ENCODE peak calls at places on chromosomes 7 and 10, in seven cellular contexts. D is sigmoid colon, W is SK-N-SH, C is ovary, V is stomach, M is H1, O is HepG2. R is an unnamed sample. For H3K36me3, the result is how much of the 10 kb centered on the place peaks cover.

GRCh38 chr10:71431945-71432905 is 35.5 kb downstream of the CDH23 start:
- DNase-seq in M (no peak), C (no peak), D (no peak), O (no peak), V (peak), W (peak), R (no peak)

GRCh38 chr7:17844022-17844421 is 96.3 kb downstream of the SNX13 start:
- DNase-seq in O (no peak), W (no peak), V (no peak), C (no peak), D (no peak), M (no peak), R (no peak)

GRCh38 chr10:86160890-86161585 is 205.6 kb downstream of the GRID1 start:
- DNase-seq in D (peak), M (no peak), V (no peak), C (no peak), O (no peak), W (no peak), R (no peak)

GRCh38 chr10:6399241-6399701 is 180.8 kb downstream of the PRKCQ start:
- DNase-seq in O (no peak), M (no peak), W (no peak), C (no peak), V (no peak), D (no peak), R (no peak)

GRCh38 chr7:158743219-158743618 is 38.6 kb upstream of the NCAPG2 start:
- DNase-seq in C (no peak), D (no peak), O (no peak), W (no peak), M (no peak), V (no peak), R (no peak)

GRCh38 chr7:156751319-156751718 is 110.7 kb downstream of the RNF32 start:
- DNase-seq in O (no peak), D (no peak), M (no peak), C (no peak), W (no peak), V (no peak), R (no peak)

GRCh38 chr7:29297194-29297890 is 102.8 kb downstream of the CHN2 start:
- DNase-seq in W (no peak), M (no peak), D (no peak), O (no peak), V (no peak), C (no peak), R (no peak)

GRCh38 chr10:113302062-113302461 is 250.8 kb upstream of the HABP2 start:
- DNase-seq in D (no peak), O (no peak), C (no peak), V (no peak), M (no peak), W (no peak), R (no peak)

GRCh38 chr10:49139866-49140195 is 6.0 kb upstream of the FAM170B start:
- DNase-seq in C (peak), W (no peak), M (no peak), V (no peak), O (no peak), D (no peak), R (no peak)

GRCh38 chr10:108591417-108591816 is 1331.9 kb downstream of the XPNPEP1 start:
- DNase-seq in D (no peak), W (no peak), M (no peak), O (no peak), C (no peak), V (no peak), R (no peak)

GRCh38 chr7:138358850-138359341 is 101.2 kb upstream of the TRIM24 start:
- DNase-seq in W (no peak), V (no peak), C (no peak), O (no peak), M (no peak), D (no peak), R (no peak)

GRCh38 chr7:138363721-138364120 is 96.3 kb upstream of the TRIM24 start:
- DNase-seq in C (no peak), W (no peak), M (no peak), V (no peak), D (no peak), O (no peak), R (no peak)

GRCh38 chr7:138354066-138354465 is 106.0 kb upstream of the TRIM24 start:
- DNase-seq in V (no peak), O (no peak), M (no peak), D (no peak), W (no peak), C (no peak), R (no peak)

GRCh38 chr7:138355254-138355653 is 104.8 kb upstream of the TRIM24 start:
- DNase-seq in M (no peak), D (no peak), V (no peak), C (no peak), W (no peak), O (no peak), R (no peak)

GRCh38 chr7:138359891-138360582 is 100.0 kb upstream of the TRIM24 start:
- DNase-seq in W (no peak), C (no peak), M (no peak), V (no peak), D (no peak), O (no peak), R (no peak)
- TF ChIP-seq EP300 in W (no peak), C (no peak), M (no peak), V (no peak), D (no peak), O (no peak), R (no peak)

GRCh38 chr10:72816565-72816964 is 77.0 kb upstream of the OIT3 start:
- DNase-seq in O (peak), M (no peak), W (no peak), V (no peak), D (no peak), C (no peak), R (no peak)

GRCh38 chr10:72814134-72814790 is 79.3 kb upstream of the OIT3 start:
- DNase-seq in W (no peak), V (no peak), D (no peak), C (no peak), M (no peak), O (no peak), R (no peak)

GRCh38 chr10:72812415-72812797 is 81.1 kb upstream of the OIT3 start:
- DNase-seq in D (no peak), M (no peak), W (no peak), V (no peak), O (no peak), C (no peak), R (no peak)

GRCh38 chr10:72810976-72811375 is 82.6 kb upstream of the OIT3 start:
- DNase-seq in O (no peak), D (no peak), C (no peak), M (no peak), W (no peak), V (no peak), R (no peak)

GRCh38 chr10:72812798-72813430 is 80.6 kb upstream of the OIT3 start:
- DNase-seq in C (no peak), M (no peak), W (no peak), O (no peak), D (no peak), V (no peak), R (no peak)
- H3K36me3 ChIP-seq in C (under half), M (under half), W (under half), O (under half), D (under half), V (under half), R (under half)

DNA sequence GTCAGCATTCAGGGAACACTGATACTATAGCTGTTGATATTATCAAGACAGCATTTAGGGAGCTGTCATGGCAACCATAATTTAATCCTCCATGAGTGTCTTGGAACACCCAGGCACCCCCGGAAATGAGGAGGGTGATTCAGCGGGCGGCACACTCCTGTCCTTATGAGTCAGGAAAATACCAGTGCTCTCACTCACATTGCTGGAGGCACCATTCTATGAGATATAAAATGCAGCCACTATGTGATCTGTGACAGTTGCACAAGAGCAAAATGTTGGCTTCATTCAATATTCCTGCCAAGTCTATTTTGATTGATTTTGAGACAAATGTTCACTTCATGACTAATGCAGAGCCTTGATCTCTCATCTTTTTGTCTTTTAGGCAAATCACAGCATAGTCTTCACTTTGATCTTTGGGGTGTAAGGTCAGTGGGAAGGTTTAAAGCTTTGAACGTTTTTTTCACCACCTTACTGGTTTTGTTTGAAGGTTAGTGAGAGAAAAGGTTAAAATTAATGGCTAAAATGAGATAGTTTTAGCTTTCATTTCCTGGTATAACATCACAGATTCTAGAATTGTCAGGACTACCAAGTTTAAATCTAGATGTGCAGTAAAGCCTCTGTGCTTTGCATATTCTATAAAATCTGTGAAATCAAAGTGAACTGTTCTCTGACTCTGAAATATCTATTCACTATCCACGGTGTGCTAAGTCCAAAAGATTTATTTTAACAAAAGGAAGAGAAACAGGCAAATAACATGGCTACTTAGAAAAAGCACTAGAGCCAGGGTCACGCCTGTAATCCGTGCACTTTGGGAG is 12.4 kb upstream of the ARHGAP12 start:
- DNase-seq in D (no peak), V (peak), W (peak), O (peak), C (no peak), M (no peak), R (no peak)
- TF ChIP-seq EP300 in D (no peak), V (no peak), W (peak), O (no peak), C (no peak), M (no peak), R (no peak)

DNA sequence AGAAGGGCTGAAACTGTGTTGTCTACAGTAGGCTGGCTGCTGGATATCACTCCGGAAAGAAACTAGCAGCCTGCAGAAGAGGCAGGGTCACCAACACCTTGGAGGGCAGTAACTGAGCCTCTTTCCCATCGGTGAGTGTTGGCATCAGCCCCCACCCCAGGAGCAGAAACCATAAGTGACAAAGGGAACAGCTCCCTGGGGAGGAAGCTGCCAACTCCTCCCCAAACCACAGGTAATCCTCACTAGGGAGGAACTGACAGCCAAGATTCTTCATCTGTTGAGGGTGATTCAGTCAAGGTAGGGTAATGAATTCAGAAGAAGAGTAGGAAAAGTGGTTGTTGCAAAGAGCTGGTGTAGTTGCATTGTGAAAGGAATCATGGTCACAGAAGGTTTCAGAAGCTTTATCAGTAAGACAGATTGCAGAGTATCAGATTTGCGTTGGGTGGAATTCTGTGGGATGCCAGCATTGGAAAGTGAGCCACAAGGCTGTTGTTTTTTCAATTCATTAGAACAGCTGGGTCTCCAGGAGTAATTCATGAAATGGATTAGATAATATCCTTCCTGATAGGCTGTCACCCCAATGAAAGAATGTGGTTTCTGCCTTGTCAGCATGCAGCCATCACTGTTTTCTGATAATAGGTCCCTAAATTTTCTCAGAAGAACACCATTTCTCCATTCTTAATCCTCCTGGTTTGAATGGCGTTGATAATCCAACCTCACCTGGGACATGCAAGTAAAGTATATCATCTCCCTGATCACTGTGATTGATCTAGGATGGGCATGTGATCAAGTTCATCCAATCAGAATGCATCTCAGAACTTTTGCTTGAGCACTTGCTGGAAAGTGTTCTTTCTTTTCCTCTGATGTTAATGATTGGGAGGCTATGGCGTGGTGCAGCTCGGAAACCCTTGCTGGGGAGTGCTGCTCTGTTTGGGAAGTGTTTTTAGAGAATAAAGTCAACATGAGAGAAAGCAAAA is 75.0 kb upstream of the CTBP2 start:
- DNase-seq in O (no peak), W (no peak), V (no peak), M (no peak), D (no peak), C (no peak), R (no peak)
- H3K36me3 ChIP-seq in O (under half), W (under half), V (under half), M (under half), D (under half), C (under half), R (under half)

DNA sequence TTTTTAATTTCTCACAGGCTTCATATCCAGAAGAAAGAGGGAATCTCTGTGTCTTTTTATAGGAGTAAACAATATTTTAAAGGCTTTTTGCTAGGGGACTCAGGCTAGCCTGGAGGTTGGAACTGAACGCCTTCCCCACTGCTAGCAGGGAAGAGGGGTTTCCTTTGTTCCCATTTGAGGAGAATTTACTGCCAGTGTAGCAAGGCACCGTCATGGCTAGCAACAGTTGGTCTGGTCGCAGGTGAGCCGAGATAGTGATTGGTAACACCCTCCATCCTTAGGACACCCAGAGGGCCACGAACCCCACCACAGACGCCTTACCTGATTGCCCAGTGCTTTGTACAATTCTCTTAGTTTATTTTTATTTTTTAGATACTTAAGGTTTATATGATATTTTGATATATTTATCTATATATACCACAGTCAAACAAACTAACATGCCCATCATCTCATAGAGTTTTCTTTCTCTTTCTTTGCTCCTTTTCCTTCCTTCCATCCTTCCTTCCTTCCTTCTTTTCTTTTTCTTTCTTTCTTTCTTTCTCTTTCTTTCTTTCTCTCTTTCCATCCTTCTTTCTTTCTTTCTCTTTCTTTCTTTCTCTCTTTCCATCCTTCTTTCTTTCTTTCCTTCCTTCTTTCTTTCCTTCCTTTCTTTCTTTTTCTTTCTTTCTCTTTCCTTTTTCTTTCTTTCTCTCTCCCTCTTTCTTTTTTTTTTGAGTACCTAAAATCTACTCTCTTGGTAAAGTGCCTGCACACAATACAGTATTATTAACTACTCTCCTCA is 219.0 kb upstream of the AKR1E2 start:
- DNase-seq in M (no peak), V (no peak), C (no peak), O (no peak), W (no peak), D (no peak), R (no peak)
- TF ChIP-seq EP300 in M (no peak), V (no peak), C (no peak), O (no peak), W (no peak), D (no peak), R (no peak)